ENCODE peak calls at places on chromosomes 2 and 18, in nine cellular contexts. Z is naive B cell; X is esophagus squamous epithelium; Q is activated T-cell treated with anti-CD3 and anti-CD28 coated beads, Interleukin-2, amount 50 U/mL, for 72 hours; F is fibroblast of pulmonary artery; S is lung; E is heart left ventricle; P is NCI-H774; W is left lobe of liver. V is an unnamed sample.

GRCh38 chr18:35239314-35239713 is 1.5 kb upstream of the ZNF397 start:
- DNase-seq in Z (no peak), X (no peak), Q (no peak), F (no peak), S (no peak), E (no peak), P (no peak), W (no peak), V (no peak)

GRCh38 chr2:73436019-73436418 is 50.4 kb downstream of the ALMS1 start:
- DNase-seq in Z (no peak), X (no peak), Q (no peak), F (no peak), S (no peak), E (no peak), P (no peak), W (no peak), V (no peak)

GRCh38 chr2:218991674-218992168 is 1.5 kb downstream of the CRYBA2 start:
- DNase-seq in Z (no peak), X (no peak), Q (no peak), F (peak), S (no peak), E (no peak), P (no peak), W (no peak), V (no peak)

GRCh38 chr2:230358305-230358704 is 31.3 kb downstream of the SP140L start:
- DNase-seq in Z (no peak), X (no peak), Q (no peak), F (peak), S (no peak), E (no peak), P (no peak), W (no peak), V (no peak)

GRCh38 chr18:76827205-76827885 is 5.0 kb downstream of the ZNF236 start:
- DNase-seq in Z (no peak), X (no peak), Q (no peak), F (no peak), S (no peak), E (no peak), P (no peak), W (no peak), V (no peak)

GRCh38 chr2:86298411-86299390 is 38.7 kb downstream of the REEP1 start:
- DNase-seq in Z (no peak), X (no peak), Q (no peak), F (peak), S (no peak), E (no peak), P (no peak), W (no peak), V (no peak)

GRCh38 chr2:230842473-230842872 is 22.3 kb upstream of the ITM2C start:
- DNase-seq in Z (no peak), X (no peak), Q (no peak), F (no peak), S (no peak), E (no peak), P (no peak), W (no peak), V (no peak)

GRCh38 chr2:46481541-46482193 is 2.3 kb downstream of the TMEM247 start:
- DNase-seq in Z (no peak), X (no peak), Q (no peak), F (peak), S (no peak), E (no peak), P (peak), W (no peak), V (no peak)

GRCh38 chr2:189234991-189235390 is 55.4 kb upstream of the COL5A2 start:
- DNase-seq in Z (no peak), X (no peak), Q (no peak), F (no peak), S (no peak), E (no peak), P (no peak), W (no peak), V (no peak)

GRCh38 chr18:9428301-9428706 is 47.0 kb upstream of the RALBP1 start:
- DNase-seq in Z (no peak), X (no peak), Q (no peak), F (no peak), S (no peak), E (no peak), P (peak), W (no peak), V (no peak)

GRCh38 chr2:160317113-160318099 is 117.3 kb upstream of the ITGB6 start:
- DNase-seq in Z (no peak), X (no peak), Q (no peak), F (peak), S (no peak), E (no peak), P (no peak), W (no peak), V (no peak)

GRCh38 chr2:99242151-99242550 is 13.3 kb downstream of the LYG2 start:
- DNase-seq in Z (no peak), X (no peak), Q (no peak), F (no peak), S (no peak), E (no peak), P (no peak), W (no peak), V (no peak)

GRCh38 chr2:126655500-126656310 is at the start of gene GYPC:
- DNase-seq in Z (peak), X (no peak), Q (peak), F (peak), S (peak), E (peak), P (no peak), W (peak), V (peak)

GRCh38 chr2:74275228-74275627 is 68.0 kb downstream of the SLC4A5 start:
- DNase-seq in Z (no peak), X (no peak), Q (no peak), F (no peak), S (no peak), E (no peak), P (no peak), W (no peak), V (no peak)

GRCh38 chr2:180261976-180262375 is 254.9 kb upstream of the CWC22 start:
- DNase-seq in Z (no peak), X (no peak), Q (no peak), F (no peak), S (no peak), E (no peak), P (no peak), W (no peak), V (no peak)

GRCh38 chr18:47526147-47526546 is 274.7 kb upstream of the SKOR2 start:
- DNase-seq in Z (no peak), X (no peak), Q (no peak), F (no peak), S (no peak), E (no peak), P (no peak), W (no peak), V (no peak)

GRCh38 chr2:186540971-186541370 is 48.9 kb upstream of the ITGAV start:
- DNase-seq in Z (no peak), X (no peak), Q (no peak), F (no peak), S (no peak), E (no peak), P (no peak), W (no peak), V (no peak)

GRCh38 chr2:16581241-16581640 is 84.4 kb downstream of the CYRIA start:
- DNase-seq in Z (no peak), X (no peak), Q (no peak), F (no peak), S (no peak), E (no peak), P (no peak), W (no peak), V (no peak)

GRCh38 chr2:184215745-184216144 is 382.6 kb upstream of the ZNF804A start:
- DNase-seq in Z (no peak), X (no peak), Q (no peak), F (no peak), S (no peak), E (no peak), P (no peak), W (no peak), V (no peak)

GRCh38 chr2:127614731-127615130 is 31.2 kb upstream of the GPR17 start:
- DNase-seq in Z (no peak), X (no peak), Q (no peak), F (no peak), S (no peak), E (no peak), P (no peak), W (peak), V (no peak)

GRCh38 chr2:219560037-219560892 is 11.1 kb downstream of the OBSL1 start:
- DNase-seq in Z (no peak), X (no peak), Q (no peak), F (no peak), S (no peak), E (no peak), P (no peak), W (no peak), V (no peak)

GRCh38 chr2:203547356-203547755 is 12.3 kb upstream of the RAPH1 start:
- DNase-seq in Z (no peak), X (no peak), Q (no peak), F (no peak), S (no peak), E (no peak), P (no peak), W (no peak), V (no peak)

GRCh38 chr2:41854227-41854626 is 193.6 kb upstream of the PKDCC start:
- DNase-seq in Z (no peak), X (no peak), Q (peak), F (no peak), S (no peak), E (no peak), P (no peak), W (no peak), V (peak)

GRCh38 chr18:2513616-2514015 is 57.7 kb downstream of the METTL4 start:
- DNase-seq in Z (no peak), X (no peak), Q (no peak), F (no peak), S (no peak), E (no peak), P (no peak), W (no peak), V (no peak)

GRCh38 chr18:57062178-57062577 is 84.7 kb upstream of the BOD1L2 start:
- DNase-seq in Z (no peak), X (no peak), Q (no peak), F (no peak), S (no peak), E (no peak), P (no peak), W (no peak), V (no peak)

GRCh38 chr2:235852528-235852920 is 315.7 kb downstream of the GBX2 start:
- DNase-seq in Z (no peak), X (no peak), Q (no peak), F (no peak), S (no peak), E (no peak), P (no peak), W (peak), V (no peak)

GRCh38 chr18:7038330-7038846 is 79.2 kb downstream of the LAMA1 start:
- DNase-seq in Z (no peak), X (no peak), Q (no peak), F (peak), S (peak), E (peak), P (no peak), W (peak), V (no peak)

GRCh38 chr2:15640291-15640711 is 48.6 kb downstream of the DDX1 start:
- DNase-seq in Z (no peak), X (no peak), Q (no peak), F (peak), S (no peak), E (no peak), P (no peak), W (no peak), V (no peak)

GRCh38 chr2:69322631-69323030 is 64.4 kb downstream of the GFPT1 start:
- DNase-seq in Z (no peak), X (no peak), Q (no peak), F (no peak), S (no peak), E (no peak), P (no peak), W (no peak), V (no peak)

V was measured in stimulated activated CD4-positive, alpha-beta T cell treated with anti-CD3 and anti-CD28 coated beads, Interleukin-1b, Interleukin-23, amount 100 ng/mL, for 48 hours.